ENCODE peak calls at places on chromosomes 6 and 20, in eight cellular contexts. One of them, this sample, is unnamed.

GRCh38 chr20:17856024-17856564 is 112.5 kb downstream of the SNX5 start:
- DNase-seq in fibroblast of pulmonary artery: no peak
- DNase-seq in body of pancreas: peak; percentile 69
- DNase-seq in mesenchymal stem cell: no peak
- DNase-seq in NT2/D1: no peak
- DNase-seq in pancreas: no peak
- DNase-seq in small intestine: peak; percentile 76
- DNase-seq in HepG2: peak; percentile 100
- DNase-seq in this sample: peak; percentile 44

GRCh38 chr20:10674684-10675455 is 1.1 kb upstream of the JAG1 start:
- DNase-seq in fibroblast of pulmonary artery: peak; percentile 77
- DNase-seq in body of pancreas: peak; percentile 86
- DNase-seq in mesenchymal stem cell: peak; percentile 80
- DNase-seq in NT2/D1: no peak
- DNase-seq in pancreas: peak; percentile 84
- DNase-seq in small intestine: peak; percentile 88
- DNase-seq in HepG2: peak; percentile 84
- DNase-seq in this sample: peak; percentile 62

GRCh38 chr20:48321271-48321670 is 506.5 kb downstream of the PREX1 start:
- DNase-seq in fibroblast of pulmonary artery: no peak
- DNase-seq in body of pancreas: no peak
- DNase-seq in mesenchymal stem cell: no peak
- DNase-seq in NT2/D1: no peak
- DNase-seq in pancreas: no peak
- DNase-seq in small intestine: no peak
- DNase-seq in HepG2: no peak
- DNase-seq in this sample: no peak

GRCh38 chr6:293185-294174 is 1.2 kb downstream of the DUSP22 start:
- DNase-seq in fibroblast of pulmonary artery: peak; percentile 16
- DNase-seq in body of pancreas: peak; percentile 47
- DNase-seq in mesenchymal stem cell: peak; percentile 58
- DNase-seq in NT2/D1: no peak
- DNase-seq in pancreas: peak; percentile 44
- DNase-seq in small intestine: peak; percentile 42
- DNase-seq in HepG2: no peak
- DNase-seq in this sample: peak; percentile 44

GRCh38 chr20:38043512-38044300 is 10.2 kb downstream of the RPRD1B start:
- DNase-seq in fibroblast of pulmonary artery: peak; percentile 62
- DNase-seq in body of pancreas: no peak
- DNase-seq in mesenchymal stem cell: peak; percentile 86
- DNase-seq in NT2/D1: no peak
- DNase-seq in pancreas: no peak
- DNase-seq in small intestine: no peak
- DNase-seq in HepG2: no peak
- DNase-seq in this sample: peak; percentile 91

GRCh38 chr6:119171864-119172588 is 93.6 kb upstream of the FAM184A start:
- DNase-seq in fibroblast of pulmonary artery: no peak
- DNase-seq in body of pancreas: no peak
- DNase-seq in mesenchymal stem cell: no peak
- DNase-seq in NT2/D1: no peak
- DNase-seq in pancreas: no peak
- DNase-seq in small intestine: no peak
- DNase-seq in HepG2: no peak
- DNase-seq in this sample: no peak

GRCh38 chr20:17468073-17468840 is 62.9 kb downstream of the BFSP1 start:
- DNase-seq in fibroblast of pulmonary artery: no peak
- DNase-seq in body of pancreas: no peak
- DNase-seq in mesenchymal stem cell: no peak
- DNase-seq in NT2/D1: no peak
- DNase-seq in pancreas: no peak
- DNase-seq in small intestine: no peak
- DNase-seq in HepG2: no peak
- DNase-seq in this sample: no peak

GRCh38 chr6:122772724-122773123 is 6.8 kb upstream of the FABP7 start:
- DNase-seq in fibroblast of pulmonary artery: no peak
- DNase-seq in body of pancreas: no peak
- DNase-seq in mesenchymal stem cell: no peak
- DNase-seq in NT2/D1: no peak
- DNase-seq in pancreas: no peak
- DNase-seq in small intestine: no peak
- DNase-seq in HepG2: no peak
- DNase-seq in this sample: no peak

GRCh38 chr6:164151161-164151728 is 736.7 kb downstream of the QKI start:
- DNase-seq in fibroblast of pulmonary artery: no peak
- DNase-seq in body of pancreas: no peak
- DNase-seq in mesenchymal stem cell: no peak
- DNase-seq in NT2/D1: no peak
- DNase-seq in pancreas: no peak
- DNase-seq in small intestine: no peak
- DNase-seq in HepG2: no peak
- DNase-seq in this sample: no peak

DNA sequence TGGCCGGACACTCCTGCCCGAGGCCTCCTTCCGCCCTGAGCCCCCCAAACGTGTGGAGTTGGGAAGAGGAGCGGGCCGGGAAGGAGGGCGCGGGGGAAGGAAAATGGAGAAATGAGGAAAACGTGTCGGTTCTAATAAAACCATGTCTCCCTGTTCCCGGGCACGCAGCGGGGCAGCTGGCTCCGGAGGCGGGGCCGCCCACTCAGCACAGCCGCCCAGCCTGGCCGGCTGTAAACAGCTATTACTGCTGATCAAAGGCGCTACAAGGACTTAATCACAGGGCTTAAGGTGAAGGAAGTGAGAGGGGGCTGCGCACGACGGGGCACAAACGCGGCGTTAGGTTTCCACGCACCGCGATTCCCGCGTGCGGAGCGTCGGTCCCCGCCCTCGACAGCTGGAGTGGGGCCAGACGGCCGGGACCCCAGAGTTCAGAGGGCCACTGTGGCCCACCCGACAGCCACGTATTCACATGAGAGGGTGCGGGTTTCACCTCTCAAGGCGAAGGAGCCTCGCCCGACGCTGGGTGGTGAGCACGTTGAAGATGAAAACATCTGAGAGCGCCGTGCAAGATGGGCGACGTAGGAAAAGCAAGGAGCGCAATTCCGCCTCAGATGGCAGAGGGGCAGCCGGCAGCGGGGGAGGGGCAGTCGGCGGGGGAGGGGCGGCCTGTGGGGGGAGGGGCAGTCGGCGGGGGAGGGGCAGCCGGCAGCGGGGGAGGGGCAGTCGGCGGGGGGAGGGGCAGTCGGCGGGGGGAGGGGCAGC is 114.1 kb downstream of the DLL1 start:
- DNase-seq in fibroblast of pulmonary artery: no peak
- DNase-seq in body of pancreas: no peak
- DNase-seq in mesenchymal stem cell: no peak
- DNase-seq in NT2/D1: no peak
- DNase-seq in pancreas: peak; percentile 58
- DNase-seq in small intestine: no peak
- DNase-seq in HepG2: no peak
- DNase-seq in this sample: no peak
- H3K4me3 ChIP-seq in fibroblast of pulmonary artery: no peak overlapping the region
- H3K4me3 ChIP-seq in body of pancreas: no peak overlapping the region
- H3K4me3 ChIP-seq in mesenchymal stem cell: no peak overlapping the region
- H3K4me3 ChIP-seq in NT2/D1: no peak overlapping the region
- H3K4me3 ChIP-seq in pancreas: no peak overlapping the region
- H3K4me3 ChIP-seq in small intestine: no peak overlapping the region
- H3K4me3 ChIP-seq in HepG2: no peak overlapping the region
- H3K4me3 ChIP-seq in this sample: no peak overlapping the region

GRCh38 chr6:106281088-106281487 is 44.5 kb downstream of the ATG5 start:
- DNase-seq in fibroblast of pulmonary artery: no peak
- DNase-seq in body of pancreas: no peak
- DNase-seq in mesenchymal stem cell: no peak
- DNase-seq in NT2/D1: no peak
- DNase-seq in pancreas: no peak
- DNase-seq in small intestine: peak; percentile 34
- DNase-seq in HepG2: no peak
- DNase-seq in this sample: peak; percentile 55

GRCh38 chr6:106279179-106279578 is 46.4 kb downstream of the ATG5 start:
- DNase-seq in fibroblast of pulmonary artery: peak; percentile 43
- DNase-seq in body of pancreas: no peak
- DNase-seq in mesenchymal stem cell: peak; percentile 85
- DNase-seq in NT2/D1: no peak
- DNase-seq in pancreas: no peak
- DNase-seq in small intestine: no peak
- DNase-seq in HepG2: no peak
- DNase-seq in this sample: peak; percentile 17

GRCh38 chr6:106272289-106272688 is 53.3 kb downstream of the ATG5 start:
- DNase-seq in fibroblast of pulmonary artery: no peak
- DNase-seq in body of pancreas: no peak
- DNase-seq in mesenchymal stem cell: no peak
- DNase-seq in NT2/D1: no peak
- DNase-seq in pancreas: no peak
- DNase-seq in small intestine: no peak
- DNase-seq in HepG2: no peak
- DNase-seq in this sample: no peak

GRCh38 chr6:106273087-106273486 is 52.5 kb downstream of the ATG5 start:
- DNase-seq in fibroblast of pulmonary artery: no peak
- DNase-seq in body of pancreas: no peak
- DNase-seq in mesenchymal stem cell: no peak
- DNase-seq in NT2/D1: no peak
- DNase-seq in pancreas: no peak
- DNase-seq in small intestine: no peak
- DNase-seq in HepG2: no peak
- DNase-seq in this sample: no peak

DNA sequence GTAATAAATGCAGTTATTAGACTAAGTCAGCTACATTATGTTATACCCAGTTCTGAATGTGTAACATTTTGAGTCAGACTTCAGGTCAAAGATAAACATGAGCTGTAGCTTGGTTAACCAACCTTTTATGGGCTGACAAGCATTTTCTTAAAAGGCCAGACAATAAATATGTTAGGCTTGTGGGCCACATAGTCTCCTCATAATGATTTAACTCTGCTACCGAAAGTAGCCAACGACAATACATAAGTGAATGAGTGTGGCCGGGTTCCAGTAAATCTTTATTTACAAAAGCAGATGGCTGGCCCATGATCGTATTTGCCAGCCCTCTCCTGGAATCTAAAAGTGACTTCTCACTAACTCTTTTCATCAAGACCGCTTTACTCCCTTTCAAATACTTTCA is 49.9 kb downstream of the ATG5 start:
- DNase-seq in fibroblast of pulmonary artery: no peak
- DNase-seq in body of pancreas: no peak
- DNase-seq in mesenchymal stem cell: peak; percentile 68
- DNase-seq in NT2/D1: no peak
- DNase-seq in pancreas: no peak
- DNase-seq in small intestine: no peak
- DNase-seq in HepG2: no peak
- DNase-seq in this sample: peak; percentile 61
- H3K4me3 ChIP-seq in fibroblast of pulmonary artery: no peak overlapping the region
- H3K4me3 ChIP-seq in body of pancreas: no peak overlapping the region
- H3K4me3 ChIP-seq in mesenchymal stem cell: no peak overlapping the region
- H3K4me3 ChIP-seq in NT2/D1: no peak overlapping the region
- H3K4me3 ChIP-seq in pancreas: no peak overlapping the region
- H3K4me3 ChIP-seq in small intestine: no peak overlapping the region
- H3K4me3 ChIP-seq in HepG2: no peak overlapping the region
- H3K4me3 ChIP-seq in this sample: no peak overlapping the region

DNA sequence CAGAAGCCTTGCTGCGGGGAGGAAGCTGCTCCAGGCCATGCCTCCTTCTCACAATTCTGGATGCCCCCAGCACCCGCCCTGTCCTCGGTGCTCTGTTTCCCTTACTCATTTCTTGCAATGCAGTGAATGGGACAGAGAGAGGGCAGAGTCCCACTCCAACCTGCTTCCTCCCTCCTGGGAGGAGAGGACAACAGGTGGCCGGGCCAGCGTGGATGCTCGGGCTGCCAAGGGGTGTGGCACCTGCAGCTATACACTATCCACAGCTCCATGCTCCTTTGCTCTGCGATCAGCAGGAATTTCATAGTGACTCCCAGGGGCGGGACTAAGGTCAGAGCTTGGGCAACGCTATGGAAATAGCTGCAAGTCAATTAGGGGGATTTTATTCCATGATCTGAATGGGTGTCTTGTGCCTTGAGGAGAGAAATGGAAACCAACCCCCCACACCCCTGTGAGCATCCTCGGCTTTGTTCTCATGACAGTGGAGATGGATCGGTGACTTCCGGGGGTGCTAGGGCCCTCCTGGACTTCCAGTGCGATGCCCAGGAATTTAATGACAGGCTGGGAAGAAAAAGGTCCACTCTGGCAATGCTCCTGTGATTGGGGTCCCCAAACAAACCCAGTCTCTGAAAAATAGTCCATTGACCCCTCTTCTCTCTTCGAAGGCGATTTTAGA is 192.5 kb downstream of the MYLK4 start:
- DNase-seq in fibroblast of pulmonary artery: no peak
- DNase-seq in body of pancreas: no peak
- DNase-seq in mesenchymal stem cell: no peak
- DNase-seq in NT2/D1: no peak
- DNase-seq in pancreas: no peak
- DNase-seq in small intestine: peak; percentile 29
- DNase-seq in HepG2: no peak
- DNase-seq in this sample: no peak
- H3K4me3 ChIP-seq in fibroblast of pulmonary artery: no peak overlapping the region
- H3K4me3 ChIP-seq in body of pancreas: no peak overlapping the region
- H3K4me3 ChIP-seq in mesenchymal stem cell: no peak overlapping the region
- H3K4me3 ChIP-seq in NT2/D1: no peak overlapping the region
- H3K4me3 ChIP-seq in pancreas: no peak overlapping the region
- H3K4me3 ChIP-seq in small intestine: no peak overlapping the region
- H3K4me3 ChIP-seq in HepG2: no peak overlapping the region
- H3K4me3 ChIP-seq in this sample: no peak overlapping the region

GRCh38 chr6:75203721-75204120 is 2.1 kb downstream of the COL12A1 start:
- DNase-seq in fibroblast of pulmonary artery: peak; percentile 49
- DNase-seq in body of pancreas: no peak
- DNase-seq in mesenchymal stem cell: no peak
- DNase-seq in NT2/D1: no peak
- DNase-seq in pancreas: no peak
- DNase-seq in small intestine: no peak
- DNase-seq in HepG2: no peak
- DNase-seq in this sample: peak; percentile 63
- H3K4me3 ChIP-seq in fibroblast of pulmonary artery: peak overlapping the region; percentile 67
- H3K4me3 ChIP-seq in body of pancreas: no peak overlapping the region
- H3K4me3 ChIP-seq in mesenchymal stem cell: peak overlapping the region; percentile 96
- H3K4me3 ChIP-seq in NT2/D1: no peak overlapping the region
- H3K4me3 ChIP-seq in pancreas: no peak overlapping the region
- H3K4me3 ChIP-seq in small intestine: no peak overlapping the region
- H3K4me3 ChIP-seq in HepG2: no peak overlapping the region
- H3K4me3 ChIP-seq in this sample: peak overlapping the region; percentile 87

GRCh38 chr6:16145038-16145437 is 16.2 kb downstream of the MYLIP start:
- DNase-seq in fibroblast of pulmonary artery: no peak
- DNase-seq in body of pancreas: no peak
- DNase-seq in mesenchymal stem cell: no peak
- DNase-seq in NT2/D1: no peak
- DNase-seq in pancreas: no peak
- DNase-seq in small intestine: no peak
- DNase-seq in HepG2: no peak
- DNase-seq in this sample: no peak
- H3K4me3 ChIP-seq in fibroblast of pulmonary artery: no peak overlapping the region
- H3K4me3 ChIP-seq in body of pancreas: no peak overlapping the region
- H3K4me3 ChIP-seq in mesenchymal stem cell: no peak overlapping the region
- H3K4me3 ChIP-seq in NT2/D1: no peak overlapping the region
- H3K4me3 ChIP-seq in pancreas: no peak overlapping the region
- H3K4me3 ChIP-seq in small intestine: no peak overlapping the region
- H3K4me3 ChIP-seq in HepG2: no peak overlapping the region
- H3K4me3 ChIP-seq in this sample: no peak overlapping the region